ENCODE peak calls at places on chromosomes 2 and 18, in four cellular contexts. M is CD4-positive, alpha-beta T cell; T is GM23248; Z is CD8-positive, alpha-beta T cell. Y is an unnamed sample.

GRCh38 chr18:22074343-22075070 is 94.9 kb upstream of the GATA6 start:
- DNase-seq in Z (no peak), T (no peak), M (no peak), Y (no peak)

GRCh38 chr18:11989966-11990380 is 8.7 kb downstream of the IMPA2 start:
- DNase-seq in Z (no peak), M (no peak), T (no peak), Y (no peak)

GRCh38 chr2:18546586-18546985 is 13.9 kb downstream of the RDH14 start:
- DNase-seq in Z (no peak), M (no peak), T (no peak), Y (no peak)

GRCh38 chr2:176466918-176467452 is 197.7 kb downstream of the MTX2 start:
- DNase-seq in Z (no peak), M (no peak), T (no peak), Y (no peak)

GRCh38 chr18:44079602-44080001 is 601.1 kb upstream of the SETBP1 start:
- DNase-seq in M (no peak), Z (no peak), T (peak; percentile 69), Y (no peak)

GRCh38 chr2:71790261-71791038 is 337.1 kb downstream of the DYSF start:
- DNase-seq in M (no peak), Z (no peak), T (no peak), Y (no peak)

GRCh38 chr2:200618590-200619021 is 32.8 kb downstream of the AOX1 start:
- DNase-seq in Z (no peak), M (no peak), T (peak; percentile 61), Y (peak; percentile 13)

GRCh38 chr2:100009743-100010142 is 132.6 kb downstream of the AFF3 start:
- DNase-seq in Z (no peak), M (no peak), T (no peak), Y (no peak)

GRCh38 chr2:20185176-20186022 is 39.5 kb downstream of the SDC1 start:
- DNase-seq in T (no peak), Z (no peak), M (no peak), Y (no peak)

GRCh38 chr2:232850039-232850438 is 20.0 kb upstream of the SNORC start:
- DNase-seq in T (no peak), Z (no peak), M (no peak), Y (no peak)

GRCh38 chr2:47034973-47035609 is 119.5 kb upstream of the MCFD2 start:
- DNase-seq in Z (no peak), M (no peak), T (no peak), Y (no peak)

GRCh38 chr2:8169443-8169842 is 512.4 kb upstream of the ID2 start:
- DNase-seq in M (no peak), T (peak; percentile 99), Z (no peak), Y (no peak)

GRCh38 chr2:165157160-165157559 is 46.7 kb downstream of the SCN3A start:
- DNase-seq in Z (no peak), M (no peak), T (no peak), Y (no peak)

GRCh38 chr2:85180322-85181092 is 47.3 kb downstream of the TCF7L1 start:
- DNase-seq in Z (no peak), M (no peak), T (no peak), Y (no peak)

DNA sequence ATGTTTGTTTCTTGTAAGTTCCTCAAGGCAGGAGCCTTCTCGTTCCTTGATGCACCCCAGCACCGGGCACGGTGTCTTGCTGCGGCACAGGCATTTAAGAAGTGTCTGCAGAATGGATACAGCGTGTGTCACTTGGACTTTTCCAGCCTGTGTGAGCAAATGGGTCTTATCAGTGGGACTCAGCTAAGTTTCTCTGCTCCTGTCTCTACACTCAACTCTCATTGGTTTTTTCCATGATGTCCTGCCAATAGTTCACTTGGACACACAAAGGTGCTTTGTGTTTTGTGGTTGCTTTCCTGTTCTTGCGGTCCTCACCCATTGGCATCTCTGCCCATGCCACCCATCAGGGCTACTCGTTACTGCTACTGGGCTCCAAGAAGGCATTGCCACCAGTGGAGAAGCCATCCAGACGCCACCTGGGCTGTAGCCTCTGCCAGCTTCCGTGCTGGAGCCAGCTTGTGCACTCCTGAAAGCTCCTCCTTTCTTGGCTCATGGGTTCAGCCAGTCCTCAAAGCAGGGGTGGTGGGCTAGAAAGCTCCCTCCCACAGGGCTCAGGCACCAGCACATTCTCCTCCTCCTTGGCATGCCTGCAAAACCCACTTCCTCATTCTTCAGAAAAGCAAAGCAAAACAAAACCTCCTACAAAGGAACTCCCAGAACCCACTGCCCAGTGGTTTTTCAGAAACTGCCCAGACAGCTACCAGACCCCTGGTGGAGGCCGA is 41.4 kb downstream of the IL1R2 start:
- DNase-seq in Z (no peak), T (peak; percentile 53), M (no peak), Y (peak; percentile 16)
- H3K27ac ChIP-seq in Z (no peak overlapping the region), T (peak overlapping the region; percentile 67), M (no peak overlapping the region), Y (no peak overlapping the region)

GRCh38 chr2:160114020-160114419 is 51.6 kb upstream of the PLA2R1 start:
- DNase-seq in M (no peak), T (peak; percentile 68), Z (no peak), Y (no peak)

GRCh38 chr2:160109939-160110673 is 47.7 kb upstream of the PLA2R1 start:
- DNase-seq in T (peak; percentile 90), M (peak; percentile 11), Z (peak; percentile 42), Y (peak; percentile 48)

GRCh38 chr2:160110674-160111239 is 48.3 kb upstream of the PLA2R1 start:
- DNase-seq in M (no peak), T (no peak), Z (no peak), Y (no peak)

GRCh38 chr2:160109243-160109642 is 46.8 kb upstream of the PLA2R1 start:
- DNase-seq in T (no peak), Z (no peak), M (no peak), Y (no peak)

GRCh38 chr2:160111951-160112798 is 49.8 kb upstream of the PLA2R1 start:
- DNase-seq in Z (no peak), M (no peak), T (no peak), Y (no peak)
- H3K27ac ChIP-seq in Z (no peak overlapping the region), M (no peak overlapping the region), T (no peak overlapping the region), Y (no peak overlapping the region)

DNA sequence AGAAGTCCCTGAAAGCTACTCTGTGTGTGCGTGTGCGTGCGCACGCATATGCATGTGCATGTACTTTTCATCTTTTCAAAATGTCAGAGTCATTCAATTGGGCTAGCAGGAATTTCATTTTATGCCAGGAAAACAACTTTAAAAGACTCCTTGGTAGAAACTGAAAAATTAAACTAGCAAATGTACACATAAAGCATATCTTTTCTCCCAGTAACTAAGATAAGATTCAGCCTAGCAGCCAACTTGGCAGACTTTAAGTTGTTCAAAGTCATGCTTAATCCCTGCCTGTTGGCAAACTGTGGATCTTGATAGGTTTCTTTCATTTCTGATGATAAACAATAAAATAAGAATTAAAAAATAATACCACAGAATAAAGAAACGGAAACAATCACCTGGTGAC is 1129.1 kb downstream of the LRP1B start:
- DNase-seq in T (no peak), M (no peak), Z (no peak), Y (no peak)
- H3K27ac ChIP-seq in T (no peak overlapping the region), M (no peak overlapping the region), Z (no peak overlapping the region), Y (no peak overlapping the region)

GRCh38 chr2:190528521-190529001 is 6.0 kb downstream of the NEMP2 start:
- DNase-seq in Z (no peak), T (peak; percentile 63), M (no peak), Y (no peak)
- H3K27ac ChIP-seq in Z (no peak overlapping the region), T (no peak overlapping the region), M (no peak overlapping the region), Y (no peak overlapping the region)

Y was measured in caudate nucleus.